ENCODE peak calls at places on chromosomes 1 and 21, in ten cellular contexts. One of them, this sample, is unnamed.

GRCh38 chr21:39763282-39763970 is 18.4 kb downstream of the IGSF5 start:
- DNase-seq in prostate gland: no peak
- DNase-seq in adrenal gland: no peak
- DNase-seq in HCT116: no peak
- DNase-seq in WTC11: no peak
- DNase-seq in bronchial epithelial cell: no peak
- DNase-seq in progenitor cell of endocrine pancreas: no peak
- DNase-seq in gastrocnemius medialis: no peak
- DNase-seq in AG09309: no peak
- DNase-seq in lung: no peak
- DNase-seq in this sample: no peak

GRCh38 chr1:145858238-145858936 is 494 bp downstream of the PIAS3 start:
- DNase-seq in HCT116: no peak
- DNase-seq in AG09309: no peak
- DNase-seq in lung: peak; percentile 53
- DNase-seq in WTC11: peak; percentile 88
- DNase-seq in adrenal gland: peak; percentile 60
- DNase-seq in progenitor cell of endocrine pancreas: no peak
- DNase-seq in prostate gland: peak; percentile 40
- DNase-seq in gastrocnemius medialis: peak; percentile 46
- DNase-seq in bronchial epithelial cell: peak; percentile 26
- DNase-seq in this sample: no peak

GRCh38 chr1:225483818-225484656 is 56.2 kb upstream of the LBR start:
- DNase-seq in HCT116: no peak
- DNase-seq in bronchial epithelial cell: no peak
- DNase-seq in progenitor cell of endocrine pancreas: no peak
- DNase-seq in gastrocnemius medialis: no peak
- DNase-seq in lung: no peak
- DNase-seq in AG09309: no peak
- DNase-seq in adrenal gland: no peak
- DNase-seq in prostate gland: peak; percentile 4
- DNase-seq in WTC11: peak; percentile 10
- DNase-seq in this sample: no peak

GRCh38 chr1:41657101-41657500 is 172.6 kb upstream of the EDN2 start:
- DNase-seq in HCT116: no peak
- DNase-seq in prostate gland: no peak
- DNase-seq in bronchial epithelial cell: no peak
- DNase-seq in adrenal gland: no peak
- DNase-seq in progenitor cell of endocrine pancreas: no peak
- DNase-seq in lung: no peak
- DNase-seq in WTC11: no peak
- DNase-seq in AG09309: no peak
- DNase-seq in gastrocnemius medialis: no peak
- DNase-seq in this sample: no peak

GRCh38 chr1:195754874-195755273 is 853.4 kb downstream of the KCNT2 start:
- DNase-seq in bronchial epithelial cell: peak; percentile 53
- DNase-seq in WTC11: no peak
- DNase-seq in progenitor cell of endocrine pancreas: no peak
- DNase-seq in adrenal gland: no peak
- DNase-seq in lung: no peak
- DNase-seq in gastrocnemius medialis: no peak
- DNase-seq in AG09309: no peak
- DNase-seq in prostate gland: no peak
- DNase-seq in HCT116: no peak
- DNase-seq in this sample: no peak

GRCh38 chr1:53503433-53503925 is 44.3 kb downstream of the DMRTB1 start:
- DNase-seq in bronchial epithelial cell: no peak
- DNase-seq in prostate gland: no peak
- DNase-seq in AG09309: no peak
- DNase-seq in HCT116: no peak
- DNase-seq in progenitor cell of endocrine pancreas: no peak
- DNase-seq in lung: no peak
- DNase-seq in gastrocnemius medialis: no peak
- DNase-seq in adrenal gland: no peak
- DNase-seq in WTC11: no peak
- DNase-seq in this sample: no peak

GRCh38 chr1:111161843-111162242 is 21.8 kb downstream of the CEPT1 start:
- DNase-seq in progenitor cell of endocrine pancreas: no peak
- DNase-seq in gastrocnemius medialis: no peak
- DNase-seq in WTC11: no peak
- DNase-seq in prostate gland: no peak
- DNase-seq in HCT116: no peak
- DNase-seq in adrenal gland: peak; percentile 22
- DNase-seq in lung: no peak
- DNase-seq in AG09309: no peak
- DNase-seq in bronchial epithelial cell: no peak
- DNase-seq in this sample: no peak

GRCh38 chr1:92446546-92446945 is 40.2 kb downstream of the GFI1 start:
- DNase-seq in gastrocnemius medialis: no peak
- DNase-seq in progenitor cell of endocrine pancreas: no peak
- DNase-seq in prostate gland: no peak
- DNase-seq in adrenal gland: no peak
- DNase-seq in lung: no peak
- DNase-seq in HCT116: no peak
- DNase-seq in bronchial epithelial cell: peak; percentile 24
- DNase-seq in WTC11: no peak
- DNase-seq in AG09309: peak; percentile 13
- DNase-seq in this sample: no peak

GRCh38 chr21:36966846-36967657 is 583 bp upstream of the HLCS start:
- DNase-seq in prostate gland: no peak
- DNase-seq in WTC11: peak; percentile 53
- DNase-seq in gastrocnemius medialis: no peak
- DNase-seq in adrenal gland: peak; percentile 26
- DNase-seq in lung: no peak
- DNase-seq in AG09309: no peak
- DNase-seq in bronchial epithelial cell: no peak
- DNase-seq in HCT116: no peak
- DNase-seq in progenitor cell of endocrine pancreas: no peak
- DNase-seq in this sample: no peak

GRCh38 chr1:221824025-221824424 is 82.1 kb upstream of the DUSP10 start:
- DNase-seq in prostate gland: no peak
- DNase-seq in progenitor cell of endocrine pancreas: no peak
- DNase-seq in gastrocnemius medialis: no peak
- DNase-seq in bronchial epithelial cell: peak; percentile 91
- DNase-seq in lung: no peak
- DNase-seq in WTC11: no peak
- DNase-seq in AG09309: no peak
- DNase-seq in adrenal gland: no peak
- DNase-seq in HCT116: no peak
- DNase-seq in this sample: no peak

GRCh38 chr1:18619467-18619835 is 11.2 kb upstream of the PAX7 start:
- DNase-seq in progenitor cell of endocrine pancreas: no peak
- DNase-seq in lung: no peak
- DNase-seq in AG09309: no peak
- DNase-seq in gastrocnemius medialis: no peak
- DNase-seq in bronchial epithelial cell: no peak
- DNase-seq in WTC11: no peak
- DNase-seq in prostate gland: no peak
- DNase-seq in adrenal gland: no peak
- DNase-seq in HCT116: no peak
- DNase-seq in this sample: no peak

GRCh38 chr1:8477199-8477982 is 159.5 kb downstream of the SLC45A1 start:
- DNase-seq in progenitor cell of endocrine pancreas: no peak
- DNase-seq in lung: no peak
- DNase-seq in adrenal gland: no peak
- DNase-seq in gastrocnemius medialis: no peak
- DNase-seq in HCT116: no peak
- DNase-seq in AG09309: peak; percentile 82
- DNase-seq in bronchial epithelial cell: no peak
- DNase-seq in prostate gland: no peak
- DNase-seq in WTC11: no peak
- DNase-seq in this sample: peak; percentile 81

GRCh38 chr1:43779266-43779665 is 71.9 kb downstream of the ST3GAL3 start:
- DNase-seq in prostate gland: no peak
- DNase-seq in bronchial epithelial cell: no peak
- DNase-seq in lung: no peak
- DNase-seq in WTC11: no peak
- DNase-seq in adrenal gland: no peak
- DNase-seq in gastrocnemius medialis: no peak
- DNase-seq in progenitor cell of endocrine pancreas: no peak
- DNase-seq in AG09309: no peak
- DNase-seq in HCT116: no peak
- DNase-seq in this sample: no peak

GRCh38 chr1:43651188-43651587 is 1.2 kb downstream of the KDM4A start:
- DNase-seq in progenitor cell of endocrine pancreas: no peak
- DNase-seq in lung: no peak
- DNase-seq in AG09309: no peak
- DNase-seq in HCT116: no peak
- DNase-seq in prostate gland: no peak
- DNase-seq in bronchial epithelial cell: no peak
- DNase-seq in WTC11: no peak
- DNase-seq in gastrocnemius medialis: no peak
- DNase-seq in adrenal gland: no peak
- DNase-seq in this sample: no peak

GRCh38 chr1:85857991-85858390 is 149.8 kb upstream of the ZNHIT6 start:
- DNase-seq in gastrocnemius medialis: no peak
- DNase-seq in lung: no peak
- DNase-seq in prostate gland: no peak
- DNase-seq in HCT116: no peak
- DNase-seq in progenitor cell of endocrine pancreas: no peak
- DNase-seq in WTC11: no peak
- DNase-seq in AG09309: no peak
- DNase-seq in adrenal gland: no peak
- DNase-seq in bronchial epithelial cell: no peak
- DNase-seq in this sample: no peak

GRCh38 chr1:21579788-21580187 is 70.6 kb downstream of the ALPL start:
- DNase-seq in adrenal gland: no peak
- DNase-seq in HCT116: no peak
- DNase-seq in bronchial epithelial cell: peak; percentile 40
- DNase-seq in AG09309: no peak
- DNase-seq in prostate gland: no peak
- DNase-seq in gastrocnemius medialis: no peak
- DNase-seq in progenitor cell of endocrine pancreas: no peak
- DNase-seq in lung: no peak
- DNase-seq in WTC11: no peak
- DNase-seq in this sample: no peak

DNA sequence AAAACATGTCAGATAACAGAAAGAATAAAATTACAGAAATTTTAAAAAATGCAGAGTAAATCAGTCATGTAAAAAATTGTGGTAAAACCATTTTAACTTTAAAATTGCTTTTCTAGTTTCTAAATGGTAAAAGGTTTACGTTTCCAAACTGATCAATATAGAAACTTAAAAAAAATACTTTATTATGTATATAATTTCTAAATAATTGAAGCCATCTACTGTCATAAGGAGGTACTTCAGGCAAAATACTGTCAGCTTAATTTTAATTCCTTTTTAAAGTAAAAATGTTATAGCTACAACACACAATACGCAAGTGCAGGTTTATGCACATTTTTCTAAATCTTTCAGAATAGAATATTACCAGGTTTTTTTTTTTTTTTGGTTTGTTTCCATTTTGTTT is 159.9 kb downstream of the HFM1 start:
- DNase-seq in WTC11: no peak
- DNase-seq in gastrocnemius medialis: no peak
- DNase-seq in bronchial epithelial cell: no peak
- DNase-seq in HCT116: no peak
- DNase-seq in progenitor cell of endocrine pancreas: no peak
- DNase-seq in prostate gland: no peak
- DNase-seq in lung: no peak
- DNase-seq in AG09309: no peak
- DNase-seq in adrenal gland: no peak
- DNase-seq in this sample: no peak
- TF ChIP-seq CTCF in WTC11: no peak
- TF ChIP-seq CTCF in gastrocnemius medialis: no peak
- TF ChIP-seq CTCF in bronchial epithelial cell: no peak
- TF ChIP-seq CTCF in HCT116: peak; percentile 11
- TF ChIP-seq CTCF in progenitor cell of endocrine pancreas: peak; percentile 28
- TF ChIP-seq CTCF in prostate gland: no peak
- TF ChIP-seq CTCF in lung: no peak
- TF ChIP-seq CTCF in AG09309: no peak
- TF ChIP-seq CTCF in adrenal gland: no peak
- TF ChIP-seq CTCF in this sample: no peak

GRCh38 chr1:226661965-226662364 is 77.1 kb downstream of the ITPKB start:
- DNase-seq in bronchial epithelial cell: no peak
- DNase-seq in WTC11: no peak
- DNase-seq in HCT116: no peak
- DNase-seq in lung: no peak
- DNase-seq in prostate gland: no peak
- DNase-seq in gastrocnemius medialis: no peak
- DNase-seq in adrenal gland: no peak
- DNase-seq in progenitor cell of endocrine pancreas: no peak
- DNase-seq in AG09309: no peak
- DNase-seq in this sample: no peak
- TF ChIP-seq CTCF in bronchial epithelial cell: no peak
- TF ChIP-seq CTCF in WTC11: no peak
- TF ChIP-seq CTCF in HCT116: no peak
- TF ChIP-seq CTCF in lung: no peak
- TF ChIP-seq CTCF in prostate gland: no peak
- TF ChIP-seq CTCF in gastrocnemius medialis: no peak
- TF ChIP-seq CTCF in adrenal gland: no peak
- TF ChIP-seq CTCF in progenitor cell of endocrine pancreas: no peak
- TF ChIP-seq CTCF in AG09309: no peak
- TF ChIP-seq CTCF in this sample: no peak

DNA sequence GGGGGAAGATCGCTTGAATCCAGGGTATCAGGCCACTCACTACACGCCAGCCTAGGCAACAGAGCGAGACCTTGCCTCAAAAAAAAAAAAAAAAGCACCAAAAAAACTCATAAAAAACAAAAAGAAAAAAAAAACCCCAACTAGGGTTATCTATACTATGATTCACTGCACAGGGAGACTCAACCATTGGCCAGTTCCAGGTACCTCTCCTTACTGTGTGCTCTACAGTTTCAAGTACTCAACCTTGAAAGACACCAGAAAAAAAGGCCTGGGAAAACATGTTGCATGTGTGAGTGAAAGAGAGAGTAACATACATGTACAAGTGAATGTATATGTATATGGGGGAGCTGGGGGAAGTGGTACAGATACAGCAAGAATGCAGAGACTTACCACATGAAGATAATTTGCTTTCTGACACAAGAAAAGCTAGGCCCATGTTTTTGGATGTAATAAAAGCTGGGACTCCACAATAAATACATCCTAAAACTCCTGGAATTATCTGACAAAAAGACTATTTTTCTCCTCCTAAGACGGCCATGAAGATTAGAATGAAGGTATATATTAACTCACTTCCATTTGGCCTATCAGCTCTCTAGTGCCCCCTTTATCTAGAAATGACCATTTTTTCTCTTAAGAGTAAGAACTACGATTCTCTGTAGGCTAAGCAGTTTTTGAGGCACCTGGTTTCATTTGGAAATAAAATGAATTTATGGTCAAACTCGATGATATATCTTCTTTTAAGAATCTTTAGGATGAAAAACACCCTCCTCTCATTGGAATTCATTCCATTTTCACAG is 52.2 kb downstream of the SLC27A3 start:
- DNase-seq in lung: no peak
- DNase-seq in bronchial epithelial cell: no peak
- DNase-seq in adrenal gland: no peak
- DNase-seq in WTC11: no peak
- DNase-seq in progenitor cell of endocrine pancreas: no peak
- DNase-seq in prostate gland: no peak
- DNase-seq in gastrocnemius medialis: no peak
- DNase-seq in HCT116: no peak
- DNase-seq in AG09309: no peak
- DNase-seq in this sample: no peak
- TF ChIP-seq CTCF in lung: no peak
- TF ChIP-seq CTCF in bronchial epithelial cell: no peak
- TF ChIP-seq CTCF in adrenal gland: no peak
- TF ChIP-seq CTCF in WTC11: no peak
- TF ChIP-seq CTCF in progenitor cell of endocrine pancreas: no peak
- TF ChIP-seq CTCF in prostate gland: no peak
- TF ChIP-seq CTCF in gastrocnemius medialis: no peak
- TF ChIP-seq CTCF in HCT116: peak; percentile 26
- TF ChIP-seq CTCF in AG09309: no peak
- TF ChIP-seq CTCF in this sample: no peak

GRCh38 chr1:23718482-23718881 is 24.8 kb upstream of the ELOA start:
- DNase-seq in WTC11: peak; percentile 76
- DNase-seq in AG09309: no peak
- DNase-seq in prostate gland: no peak
- DNase-seq in bronchial epithelial cell: peak; percentile 41
- DNase-seq in lung: no peak
- DNase-seq in HCT116: peak; percentile 56
- DNase-seq in gastrocnemius medialis: no peak
- DNase-seq in progenitor cell of endocrine pancreas: no peak
- DNase-seq in adrenal gland: no peak
- DNase-seq in this sample: no peak
- TF ChIP-seq CTCF in WTC11: peak; percentile 61
- TF ChIP-seq CTCF in AG09309: peak; percentile 46
- TF ChIP-seq CTCF in prostate gland: no peak
- TF ChIP-seq CTCF in bronchial epithelial cell: peak; percentile 66
- TF ChIP-seq CTCF in lung: no peak
- TF ChIP-seq CTCF in HCT116: peak; percentile 77
- TF ChIP-seq CTCF in gastrocnemius medialis: no peak
- TF ChIP-seq CTCF in progenitor cell of endocrine pancreas: peak; percentile 59
- TF ChIP-seq CTCF in adrenal gland: peak; percentile 28
- TF ChIP-seq CTCF in this sample: peak; percentile 36